ENCODE peak calls at places on chromosomes 12 and 14, in five cellular contexts. T is CD4-positive, alpha-beta T cell; X is adrenal gland; U is B cell; M is lower lobe of right lung. Q is an unnamed sample.

GRCh38 chr12:18868673-18869072 is 130.8 kb downstream of the CAPZA3 start:
- DNase-seq in T (no peak), U (no peak), M (no peak), X (no peak), Q (no peak)

GRCh38 chr12:105205322-105206048 is 30.5 kb downstream of the APPL2 start:
- DNase-seq in T (no peak), M (no peak), U (no peak), X (no peak), Q (no peak)

GRCh38 chr12:50032516-50033316 is 7.4 kb upstream of the RACGAP1 start:
- DNase-seq in M (peak), U (peak), X (no peak), T (no peak), Q (no peak)

GRCh38 chr12:104263580-104264358 is 39.8 kb upstream of the EID3 start:
- DNase-seq in M (no peak), T (no peak), U (no peak), X (no peak), Q (no peak)

GRCh38 chr12:113109872-113110623 is 25.5 kb downstream of the RASAL1 start:
- DNase-seq in X (no peak), T (no peak), M (no peak), U (no peak), Q (no peak)

GRCh38 chr14:90700928-90701776 is 115.1 kb downstream of the TTC7B start:
- DNase-seq in U (no peak), T (no peak), M (no peak), X (no peak), Q (no peak)

GRCh38 chr12:5276327-5276880 is 155.5 kb upstream of the NTF3 start:
- DNase-seq in T (no peak), U (no peak), X (no peak), M (no peak), Q (no peak)

GRCh38 chr12:124537525-124538193 is 29.8 kb downstream of the NCOR2 start:
- DNase-seq in M (peak), T (no peak), U (no peak), X (peak), Q (no peak)

GRCh38 chr12:13390921-13391320 is 194.4 kb downstream of the EMP1 start:
- DNase-seq in U (no peak), T (no peak), M (no peak), X (no peak), Q (no peak)

GRCh38 chr12:13340149-13340548 is 143.6 kb downstream of the EMP1 start:
- DNase-seq in T (no peak), X (no peak), U (no peak), M (no peak), Q (no peak)

GRCh38 chr14:95156765-95157194 is 549 bp downstream of the DICER1 start:
- DNase-seq in M (peak), T (no peak), U (peak), X (peak), Q (no peak)

GRCh38 chr12:52836042-52836466 is 1.9 kb upstream of the KRT79 start:
- DNase-seq in M (peak), X (no peak), T (peak), U (no peak), Q (peak)

GRCh38 chr12:232731-233614 is 19.0 kb upstream of the SLC6A12 start:
- DNase-seq in M (no peak), U (no peak), X (no peak), T (no peak), Q (no peak)

GRCh38 chr14:106228541-106229158 is 702.3 kb downstream of the TMEM121 start:
- DNase-seq in T (peak), X (no peak), M (no peak), U (no peak), Q (no peak)

GRCh38 chr12:94418517-94418916 is 41.1 kb downstream of the CEP83 start:
- DNase-seq in X (no peak), T (no peak), U (no peak), M (no peak), Q (no peak)

GRCh38 chr12:62127516-62127915 is 132.7 kb upstream of the USP15 start:
- DNase-seq in T (no peak), X (no peak), U (no peak), M (no peak), Q (no peak)

GRCh38 chr14:91805659-91806058 is 61.7 kb downstream of the TC2N start:
- DNase-seq in X (no peak), T (no peak), U (no peak), M (no peak), Q (no peak)

GRCh38 chr12:40697566-40698257 is 5.5 kb downstream of the CNTN1 start:
- DNase-seq in M (no peak), U (no peak), X (no peak), T (no peak), Q (no peak)

GRCh38 chr14:46048127-46048526 is 603.5 kb downstream of the RPL10L start:
- DNase-seq in M (no peak), T (no peak), X (no peak), U (no peak), Q (no peak)
- TF ChIP-seq CTCF in M (no peak), T (no peak), X (no peak), U (no peak), Q (no peak)

DNA sequence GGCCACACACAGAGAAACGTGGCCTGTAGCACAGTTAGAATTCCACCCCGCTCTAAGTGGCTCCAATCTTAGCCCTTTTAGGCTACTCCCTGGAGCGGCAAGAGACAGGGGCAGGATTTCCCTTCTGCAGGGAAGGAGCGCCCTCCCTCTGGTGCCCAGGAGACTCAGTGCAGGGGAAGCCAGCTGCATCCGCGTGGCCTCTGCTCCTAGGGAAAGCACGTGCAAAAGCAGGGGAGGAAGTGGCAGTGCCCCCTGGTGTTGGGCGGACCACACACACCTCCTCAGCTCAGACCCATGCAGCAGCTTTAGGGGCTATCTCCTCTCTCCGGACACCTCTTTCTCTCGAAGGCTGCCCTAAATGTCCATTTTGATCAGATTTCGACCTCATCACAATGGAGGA is 50.0 kb downstream of the SPRING1 start:
- DNase-seq in T (no peak), U (peak), X (peak), M (peak), Q (no peak)
- TF ChIP-seq CTCF in T (peak), U (peak), X (peak), M (peak), Q (peak)

DNA sequence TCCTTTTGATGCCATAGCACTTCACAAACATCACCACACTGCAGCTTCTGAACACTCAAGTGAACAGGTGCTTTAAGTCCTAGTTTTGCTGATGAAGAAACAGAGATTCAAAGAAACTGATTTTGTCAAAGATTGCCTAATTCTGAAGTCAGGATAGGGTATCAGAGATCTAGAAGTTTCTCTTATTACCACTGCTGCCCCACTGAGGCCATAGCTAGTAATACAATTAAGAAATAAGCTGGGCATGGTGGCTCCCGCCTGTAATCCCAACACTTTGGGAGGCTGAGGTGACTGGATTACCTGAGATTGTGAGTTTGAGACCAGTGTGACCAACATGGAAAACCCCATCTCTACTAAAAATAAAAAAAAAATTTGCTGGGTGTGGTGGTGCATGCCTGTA is 458.3 kb upstream of the SEL1L start:
- DNase-seq in T (no peak), X (no peak), U (no peak), M (no peak), Q (no peak)
- TF ChIP-seq CTCF in T (no peak), X (no peak), U (no peak), M (no peak), Q (peak)

DNA sequence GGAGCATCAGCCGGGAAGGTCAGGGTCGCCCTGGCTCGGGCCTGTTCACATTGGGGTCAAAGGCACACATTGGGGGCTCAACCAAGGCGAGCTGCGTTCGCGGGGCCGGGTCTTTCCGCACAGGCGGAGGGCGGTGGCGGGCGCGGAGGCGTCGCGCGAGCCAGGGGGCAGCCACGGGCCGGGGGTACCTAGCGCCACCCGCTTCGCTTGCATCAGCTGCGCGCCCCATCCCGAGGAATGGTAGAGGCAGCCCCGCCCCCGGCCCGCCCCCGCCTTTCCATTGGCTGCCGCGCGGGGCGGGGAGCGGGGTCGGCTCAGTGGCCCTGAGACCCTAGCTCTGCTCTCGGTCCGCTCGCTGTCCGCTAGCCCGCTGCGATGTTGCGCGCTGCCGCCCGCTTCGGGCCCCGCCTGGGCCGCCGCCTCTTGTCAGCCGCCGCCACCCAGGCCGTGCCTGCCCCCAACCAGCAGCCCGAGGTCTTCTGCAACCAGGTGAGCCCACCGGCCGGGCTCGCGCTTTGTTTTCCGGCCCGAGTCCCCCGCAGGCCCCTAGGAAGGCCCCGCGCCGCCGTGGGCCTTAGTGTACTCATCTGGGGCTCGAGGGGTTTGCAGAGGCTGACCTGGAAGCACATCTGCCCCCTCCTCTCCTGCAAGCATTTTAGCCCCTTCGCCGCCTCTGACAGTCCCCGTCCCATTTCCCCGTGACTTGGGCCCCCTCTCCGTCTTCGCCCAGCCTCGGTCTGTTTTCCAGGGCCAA is at the start of gene ALDH2:
- DNase-seq in X (peak), U (peak), M (peak), T (no peak), Q (no peak)
- TF ChIP-seq CTCF in X (no peak), U (no peak), M (peak), T (no peak), Q (peak)

DNA sequence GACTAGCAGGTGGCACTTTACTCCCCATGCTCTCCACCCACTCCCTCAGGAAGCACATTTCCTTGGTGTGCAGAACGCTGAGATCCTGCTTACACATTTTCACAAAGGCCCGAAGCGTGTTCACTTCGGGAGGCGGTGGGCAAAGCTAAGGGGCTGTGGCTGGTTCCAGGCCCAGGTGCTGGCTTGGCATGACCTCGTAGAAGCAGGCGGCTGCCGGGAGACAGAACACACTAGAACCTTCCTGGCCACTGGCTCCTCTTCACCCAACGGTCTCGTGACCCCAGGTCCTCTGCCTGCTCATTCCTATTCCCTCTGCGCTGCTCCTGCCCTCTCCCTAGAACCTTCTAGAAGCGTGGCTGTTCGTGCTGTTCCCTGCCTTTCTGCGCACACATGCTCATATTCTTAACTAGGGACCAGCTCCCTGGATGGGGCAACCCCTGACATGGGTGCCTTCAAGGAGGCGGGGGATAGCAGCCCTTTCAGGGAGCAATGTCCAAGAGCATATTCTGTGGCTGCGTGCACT is 43.3 kb downstream of the ATP23 start:
- DNase-seq in X (no peak), T (no peak), M (no peak), U (no peak), Q (no peak)
- TF ChIP-seq CTCF in X (no peak), T (no peak), M (no peak), U (no peak), Q (no peak)

DNA sequence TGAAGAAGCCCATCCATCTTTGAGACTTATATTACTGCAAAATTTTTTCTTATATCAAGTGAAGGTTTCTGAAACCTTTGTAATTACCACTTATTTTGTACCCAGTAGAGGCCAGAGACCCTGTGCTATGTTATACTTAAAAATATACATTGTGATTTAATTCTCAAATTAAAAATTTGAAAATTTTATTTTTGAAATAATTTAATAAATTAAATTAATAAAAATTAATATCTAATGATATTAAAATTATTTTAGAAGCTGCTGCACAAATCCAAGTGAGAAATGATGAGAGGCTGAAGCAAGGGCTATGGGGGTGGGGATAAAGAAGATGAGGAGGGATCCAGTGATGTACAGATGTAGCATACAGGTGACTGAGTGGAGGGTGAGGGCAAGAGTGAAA is 258.8 kb downstream of the APAF1 start:
- DNase-seq in U (no peak), M (no peak), T (no peak), X (no peak), Q (no peak)
- TF ChIP-seq CTCF in U (no peak), M (no peak), T (no peak), X (no peak), Q (no peak)

GRCh38 chr14:103103461-103104388 is 9.2 kb downstream of the EXOC3L4 start:
- DNase-seq in T (no peak), U (peak), X (no peak), M (peak), Q (no peak)
- TF ChIP-seq CTCF in T (no peak), U (no peak), X (no peak), M (no peak), Q (peak)

GRCh38 chr12:107318804-107319535 is 225.6 kb upstream of the CRY1 start:
- DNase-seq in U (peak), X (no peak), M (peak), T (no peak), Q (no peak)

GRCh38 chr12:107320031-107320928 is 226.9 kb upstream of the CRY1 start:
- DNase-seq in M (peak), U (peak), X (no peak), T (peak), Q (no peak)

GRCh38 chr12:107318554-107318803 is 225.1 kb upstream of the CRY1 start:
- DNase-seq in U (peak), M (peak), X (no peak), T (no peak), Q (no peak)

GRCh38 chr12:107319536-107320030 is 226.2 kb upstream of the CRY1 start:
- DNase-seq in M (no peak), U (no peak), T (no peak), X (no peak), Q (no peak)

GRCh38 chr12:107317751-107318553 is 224.6 kb upstream of the CRY1 start:
- DNase-seq in T (peak), M (peak), X (peak), U (peak), Q (peak)
- TF ChIP-seq CTCF in T (peak), M (no peak), X (no peak), U (no peak), Q (peak)

Q was measured in chondrocyte.